ENCODE peak calls at places on chromosomes 5 and 9, in nine cellular contexts. U is heart left ventricle, D is left lobe of liver, G is spleen, T is GM20000, L is HFFc6, H is NCI-H1105 treated with DMSO at 0.1 percent for 48 hours, O is memory B cell, W is pons. F is an unnamed sample.

GRCh38 chr5:167406503-167406902 is 884.9 kb upstream of the WWC1 start:
- DNase-seq in L (no peak), T (no peak), W (no peak), D (no peak), O (no peak), H (no peak), G (no peak), U (no peak), F (no peak)

GRCh38 chr9:123107639-123108285 is 74.3 kb downstream of the GPR21 start:
- DNase-seq in O (no peak), G (no peak), T (no peak), H (no peak), L (no peak), U (no peak), W (no peak), D (no peak), F (no peak)

GRCh38 chr9:3008091-3008490 is 164.2 kb upstream of the PUM3 start:
- DNase-seq in T (no peak), G (no peak), H (no peak), U (no peak), W (no peak), D (no peak), O (no peak), L (no peak), F (no peak)

GRCh38 chr5:152364172-152364571 is 40.9 kb downstream of the NMUR2 start:
- DNase-seq in L (no peak), O (no peak), D (no peak), T (no peak), W (no peak), G (no peak), H (no peak), U (no peak), F (no peak)

GRCh38 chr5:41414598-41414997 is 95.8 kb downstream of the PLCXD3 start:
- DNase-seq in W (no peak), D (no peak), H (no peak), O (no peak), L (peak), G (no peak), U (no peak), T (no peak), F (no peak)

GRCh38 chr9:21082671-21083070 is 4.9 kb upstream of the IFNB1 start:
- DNase-seq in O (no peak), W (no peak), T (no peak), D (no peak), L (no peak), G (no peak), H (no peak), U (no peak), F (no peak)

GRCh38 chr5:74272019-74272775 is 368.3 kb downstream of the ENC1 start:
- DNase-seq in W (no peak), U (no peak), L (peak), O (no peak), G (no peak), H (no peak), T (no peak), D (no peak), F (no peak)

GRCh38 chr9:107645464-107645833 is 155.9 kb upstream of the KLF4 start:
- DNase-seq in H (no peak), T (no peak), W (no peak), G (no peak), O (no peak), L (no peak), D (no peak), U (no peak), F (no peak)

GRCh38 chr5:152532714-152533113 is 127.6 kb upstream of the NMUR2 start:
- DNase-seq in T (peak), D (no peak), L (peak), H (peak), U (no peak), O (peak), G (no peak), W (peak), F (no peak)

GRCh38 chr9:132560604-132561304 is 21.7 kb upstream of the BARHL1 start:
- DNase-seq in L (no peak), U (no peak), D (no peak), O (no peak), W (peak), H (no peak), G (peak), T (no peak), F (no peak)

GRCh38 chr5:165209101-165209727 is 1703.8 kb downstream of the MAT2B start:
- DNase-seq in G (no peak), U (no peak), W (peak), O (peak), T (peak), H (no peak), L (peak), D (no peak), F (peak)

GRCh38 chr9:127004946-127005769 is 90.6 kb downstream of the RALGPS1 start:
- DNase-seq in G (no peak), O (no peak), U (no peak), W (peak), L (no peak), D (no peak), T (peak), H (no peak), F (peak)

GRCh38 chr5:41071975-41072374 is 833 bp upstream of the MROH2B start:
- DNase-seq in D (no peak), U (no peak), W (no peak), O (no peak), H (no peak), T (no peak), G (no peak), L (peak), F (no peak)

GRCh38 chr9:131478911-131479310 is 23.8 kb upstream of the POMT1 start:
- DNase-seq in W (no peak), T (no peak), H (no peak), O (no peak), G (peak), L (no peak), D (no peak), U (no peak), F (no peak)

F was measured in GM19239.